ENCODE peak calls at places on chromosome 1, in five cellular contexts. One of them, this sample, is unnamed.

GRCh38 chr1:38235705-38236104 is 189.1 kb upstream of the POU3F1 start:
- DNase-seq in cerebellar cortex: no peak
- DNase-seq in PC-3: no peak
- DNase-seq in ELR: peak; percentile 33
- DNase-seq in T-helper 2 cell: no peak
- DNase-seq in this sample: peak; percentile 66

GRCh38 chr1:207815913-207816312 is 64.1 kb downstream of the CD46 start:
- DNase-seq in cerebellar cortex: no peak
- DNase-seq in PC-3: peak; percentile 85
- DNase-seq in ELR: peak; percentile 80
- DNase-seq in T-helper 2 cell: no peak
- DNase-seq in this sample: no peak

GRCh38 chr1:89901957-89902669 is 81.3 kb downstream of the LRRC8D start:
- DNase-seq in cerebellar cortex: no peak
- DNase-seq in PC-3: no peak
- DNase-seq in ELR: no peak
- DNase-seq in T-helper 2 cell: no peak
- DNase-seq in this sample: no peak

GRCh38 chr1:29809446-29810120 is 573.3 kb downstream of the PTPRU start:
- DNase-seq in cerebellar cortex: no peak
- DNase-seq in PC-3: no peak
- DNase-seq in ELR: no peak
- DNase-seq in T-helper 2 cell: no peak
- DNase-seq in this sample: no peak

GRCh38 chr1:204612326-204612725 is 73.2 kb downstream of the LRRN2 start:
- DNase-seq in cerebellar cortex: no peak
- DNase-seq in PC-3: no peak
- DNase-seq in ELR: no peak
- DNase-seq in T-helper 2 cell: no peak
- DNase-seq in this sample: no peak

GRCh38 chr1:35931424-35932157 is 686 bp downstream of the AGO3 start:
- DNase-seq in cerebellar cortex: peak; percentile 34
- DNase-seq in PC-3: peak; percentile 32
- DNase-seq in ELR: peak; percentile 32
- DNase-seq in T-helper 2 cell: no peak
- DNase-seq in this sample: no peak

GRCh38 chr1:23216771-23217420 is 406 bp downstream of the HTR1D start:
- DNase-seq in cerebellar cortex: no peak
- DNase-seq in PC-3: no peak
- DNase-seq in ELR: no peak
- DNase-seq in T-helper 2 cell: no peak
- DNase-seq in this sample: no peak

GRCh38 chr1:156692409-156692957 is 12.9 kb downstream of the CRABP2 start:
- DNase-seq in cerebellar cortex: no peak
- DNase-seq in PC-3: peak; percentile 50
- DNase-seq in ELR: no peak
- DNase-seq in T-helper 2 cell: no peak
- DNase-seq in this sample: no peak

GRCh38 chr1:244220410-244220809 is 169.3 kb downstream of the ZBTB18 start:
- DNase-seq in cerebellar cortex: no peak
- DNase-seq in PC-3: no peak
- DNase-seq in ELR: no peak
- DNase-seq in T-helper 2 cell: no peak
- DNase-seq in this sample: no peak

GRCh38 chr1:112337028-112337531 is 58.9 kb upstream of the CTTNBP2NL start:
- DNase-seq in cerebellar cortex: peak; percentile 65
- DNase-seq in PC-3: peak; percentile 38
- DNase-seq in ELR: peak; percentile 54
- DNase-seq in T-helper 2 cell: no peak
- DNase-seq in this sample: no peak

GRCh38 chr1:51421961-51422360 is 91.6 kb upstream of the TTC39A start:
- DNase-seq in cerebellar cortex: peak; percentile 96
- DNase-seq in PC-3: peak; percentile 54
- DNase-seq in ELR: peak; percentile 61
- DNase-seq in T-helper 2 cell: no peak
- DNase-seq in this sample: peak; percentile 24

GRCh38 chr1:8061210-8061609 is 35.1 kb upstream of the ERRFI1 start:
- DNase-seq in cerebellar cortex: no peak
- DNase-seq in PC-3: peak; percentile 95
- DNase-seq in ELR: peak; percentile 85
- DNase-seq in T-helper 2 cell: no peak
- DNase-seq in this sample: peak; percentile 95

GRCh38 chr1:161440312-161440894 is 64.9 kb upstream of the FCGR2A start:
- DNase-seq in cerebellar cortex: peak; percentile 42
- DNase-seq in PC-3: peak; percentile 84
- DNase-seq in ELR: peak; percentile 86
- DNase-seq in T-helper 2 cell: peak; percentile 20
- DNase-seq in this sample: no peak

GRCh38 chr1:91165033-91165654 is 143.3 kb upstream of the ZNF644 start:
- DNase-seq in cerebellar cortex: peak; percentile 82
- DNase-seq in PC-3: peak; percentile 75
- DNase-seq in ELR: peak; percentile 76
- DNase-seq in T-helper 2 cell: peak; percentile 30
- DNase-seq in this sample: peak; percentile 5

GRCh38 chr1:10380594-10381275 is 18.1 kb upstream of the PGD start:
- DNase-seq in cerebellar cortex: no peak
- DNase-seq in PC-3: peak; percentile 86
- DNase-seq in ELR: peak; percentile 88
- DNase-seq in T-helper 2 cell: no peak
- DNase-seq in this sample: peak; percentile 86

GRCh38 chr1:236507022-236507700 is 16.6 kb upstream of the LGALS8 start:
- DNase-seq in cerebellar cortex: no peak
- DNase-seq in PC-3: no peak
- DNase-seq in ELR: no peak
- DNase-seq in T-helper 2 cell: no peak
- DNase-seq in this sample: peak; percentile 27

GRCh38 chr1:217026506-217026905 is 303.3 kb upstream of the ESRRG start:
- DNase-seq in cerebellar cortex: no peak
- DNase-seq in PC-3: peak; percentile 69
- DNase-seq in ELR: peak; percentile 4
- DNase-seq in T-helper 2 cell: no peak
- DNase-seq in this sample: no peak

GRCh38 chr1:41521766-41522165 is 37.3 kb upstream of the EDN2 start:
- DNase-seq in cerebellar cortex: no peak
- DNase-seq in PC-3: no peak
- DNase-seq in ELR: no peak
- DNase-seq in T-helper 2 cell: no peak
- DNase-seq in this sample: no peak

GRCh38 chr1:243979396-243979795 is 71.7 kb upstream of the ZBTB18 start:
- DNase-seq in cerebellar cortex: no peak
- DNase-seq in PC-3: no peak
- DNase-seq in ELR: no peak
- DNase-seq in T-helper 2 cell: no peak
- DNase-seq in this sample: no peak

GRCh38 chr1:203127672-203128611 is at the start of gene ADORA1:
- DNase-seq in cerebellar cortex: peak; percentile 88
- DNase-seq in PC-3: peak; percentile 38
- DNase-seq in ELR: peak; percentile 60
- DNase-seq in T-helper 2 cell: no peak
- DNase-seq in this sample: no peak

GRCh38 chr1:29043270-29043971 is 80.3 kb downstream of the TMEM200B start:
- DNase-seq in cerebellar cortex: no peak
- DNase-seq in PC-3: no peak
- DNase-seq in ELR: no peak
- DNase-seq in T-helper 2 cell: no peak
- DNase-seq in this sample: no peak

GRCh38 chr1:31668303-31668883 is 23.7 kb upstream of the PEF1 start:
- DNase-seq in cerebellar cortex: no peak
- DNase-seq in PC-3: no peak
- DNase-seq in ELR: no peak
- DNase-seq in T-helper 2 cell: no peak
- DNase-seq in this sample: no peak

GRCh38 chr1:43288058-43288784 is 2.8 kb upstream of the C1orf210 start:
- DNase-seq in cerebellar cortex: peak; percentile 75
- DNase-seq in PC-3: no peak
- DNase-seq in ELR: no peak
- DNase-seq in T-helper 2 cell: no peak
- DNase-seq in this sample: no peak

GRCh38 chr1:27891196-27891889 is 19.0 kb downstream of the THEMIS2 start:
- DNase-seq in cerebellar cortex: no peak
- DNase-seq in PC-3: no peak
- DNase-seq in ELR: no peak
- DNase-seq in T-helper 2 cell: no peak
- DNase-seq in this sample: no peak

GRCh38 chr1:162319510-162320160 is 57.0 kb downstream of the SPATA46 start:
- DNase-seq in cerebellar cortex: peak; percentile 79
- DNase-seq in PC-3: peak; percentile 2
- DNase-seq in ELR: peak; percentile 37
- DNase-seq in T-helper 2 cell: no peak
- DNase-seq in this sample: peak; percentile 48

GRCh38 chr1:201941420-201942128 is 4.8 kb downstream of the LMOD1 start:
- DNase-seq in cerebellar cortex: peak; percentile 39
- DNase-seq in PC-3: no peak
- DNase-seq in ELR: no peak
- DNase-seq in T-helper 2 cell: no peak
- DNase-seq in this sample: no peak

GRCh38 chr1:68470388-68470970 is 20.7 kb upstream of the RPE65 start:
- DNase-seq in cerebellar cortex: peak; percentile 5
- DNase-seq in PC-3: peak; percentile 22
- DNase-seq in ELR: peak; percentile 53
- DNase-seq in T-helper 2 cell: no peak
- DNase-seq in this sample: no peak

GRCh38 chr1:28111157-28111556 is 22.7 kb upstream of the EYA3 start:
- DNase-seq in cerebellar cortex: no peak
- DNase-seq in PC-3: peak; percentile 78
- DNase-seq in ELR: peak; percentile 86
- DNase-seq in T-helper 2 cell: no peak
- DNase-seq in this sample: no peak

GRCh38 chr1:62321438-62321837 is 2.2 kb upstream of the KANK4 start:
- DNase-seq in cerebellar cortex: no peak
- DNase-seq in PC-3: peak; percentile 93
- DNase-seq in ELR: peak; percentile 87
- DNase-seq in T-helper 2 cell: no peak
- DNase-seq in this sample: peak; percentile 28

GRCh38 chr1:182249201-182249676 is 142.4 kb downstream of the GLUL start:
- DNase-seq in cerebellar cortex: no peak
- DNase-seq in PC-3: peak; percentile 38
- DNase-seq in ELR: no peak
- DNase-seq in T-helper 2 cell: no peak
- DNase-seq in this sample: no peak